ENCODE peak calls at places on chromosomes 11 and 22, in ten cellular contexts. One of them, this sample, is unnamed.
A peak's percentile ranks its signal among the peaks of the same experiment; 100 is the strongest.

GRCh38 chr22:32407332-32407731 is 4.7 kb downstream of the RTCB start:
- DNase-seq in DND-41: no peak
- DNase-seq in aorta: no peak
- DNase-seq in mammary epithelial cell: no peak
- DNase-seq in right cardiac atrium: no peak
- DNase-seq in thoracic aorta: no peak
- DNase-seq in CD8-positive, alpha-beta T cell: no peak
- DNase-seq in lower lobe of right lung: no peak
- DNase-seq in CD8-positive, alpha-beta memory T cell: no peak
- DNase-seq in MM.1S: peak; percentile 84
- DNase-seq in this sample: no peak

GRCh38 chr11:126744699-126745098 is 255.9 kb downstream of the KIRREL3 start:
- DNase-seq in DND-41: no peak
- DNase-seq in aorta: no peak
- DNase-seq in mammary epithelial cell: no peak
- DNase-seq in right cardiac atrium: no peak
- DNase-seq in thoracic aorta: no peak
- DNase-seq in CD8-positive, alpha-beta T cell: no peak
- DNase-seq in lower lobe of right lung: no peak
- DNase-seq in CD8-positive, alpha-beta memory T cell: no peak
- DNase-seq in MM.1S: no peak
- DNase-seq in this sample: no peak

GRCh38 chr11:76666408-76666807 is 4.1 kb downstream of the LRRC32 start:
- DNase-seq in DND-41: no peak
- DNase-seq in aorta: peak; percentile 90
- DNase-seq in mammary epithelial cell: no peak
- DNase-seq in right cardiac atrium: peak; percentile 88
- DNase-seq in thoracic aorta: no peak
- DNase-seq in CD8-positive, alpha-beta T cell: no peak
- DNase-seq in lower lobe of right lung: peak; percentile 47
- DNase-seq in CD8-positive, alpha-beta memory T cell: no peak
- DNase-seq in MM.1S: peak; percentile 53
- DNase-seq in this sample: no peak

GRCh38 chr11:76371170-76371569 is 9.8 kb downstream of the THAP12 start:
- DNase-seq in DND-41: no peak
- DNase-seq in aorta: no peak
- DNase-seq in mammary epithelial cell: peak; percentile 71
- DNase-seq in right cardiac atrium: no peak
- DNase-seq in thoracic aorta: no peak
- DNase-seq in CD8-positive, alpha-beta T cell: no peak
- DNase-seq in lower lobe of right lung: no peak
- DNase-seq in CD8-positive, alpha-beta memory T cell: no peak
- DNase-seq in MM.1S: no peak
- DNase-seq in this sample: no peak

GRCh38 chr11:114553642-114554041 is 6.0 kb downstream of the NXPE1 start:
- DNase-seq in DND-41: no peak
- DNase-seq in aorta: no peak
- DNase-seq in mammary epithelial cell: peak; percentile 17
- DNase-seq in right cardiac atrium: no peak
- DNase-seq in thoracic aorta: no peak
- DNase-seq in CD8-positive, alpha-beta T cell: no peak
- DNase-seq in lower lobe of right lung: no peak
- DNase-seq in CD8-positive, alpha-beta memory T cell: no peak
- DNase-seq in MM.1S: no peak
- DNase-seq in this sample: no peak

GRCh38 chr22:46000081-46001027 is 23.4 kb upstream of the WNT7B start:
- DNase-seq in DND-41: no peak
- DNase-seq in aorta: peak; percentile 71
- DNase-seq in mammary epithelial cell: no peak
- DNase-seq in right cardiac atrium: peak; percentile 48
- DNase-seq in thoracic aorta: no peak
- DNase-seq in CD8-positive, alpha-beta T cell: no peak
- DNase-seq in lower lobe of right lung: peak; percentile 39
- DNase-seq in CD8-positive, alpha-beta memory T cell: no peak
- DNase-seq in MM.1S: no peak
- DNase-seq in this sample: no peak

GRCh38 chr11:102666331-102666957 is 39.1 kb downstream of the MMP27 start:
- DNase-seq in DND-41: peak; percentile 19
- DNase-seq in aorta: no peak
- DNase-seq in mammary epithelial cell: peak; percentile 37
- DNase-seq in right cardiac atrium: no peak
- DNase-seq in thoracic aorta: no peak
- DNase-seq in CD8-positive, alpha-beta T cell: no peak
- DNase-seq in lower lobe of right lung: no peak
- DNase-seq in CD8-positive, alpha-beta memory T cell: peak; percentile 22
- DNase-seq in MM.1S: peak; percentile 46
- DNase-seq in this sample: no peak

GRCh38 chr11:96393753-96394348 is 4.0 kb downstream of the JRKL start:
- DNase-seq in DND-41: peak; percentile 13
- DNase-seq in aorta: no peak
- DNase-seq in mammary epithelial cell: peak; percentile 20
- DNase-seq in right cardiac atrium: no peak
- DNase-seq in thoracic aorta: no peak
- DNase-seq in CD8-positive, alpha-beta T cell: no peak
- DNase-seq in lower lobe of right lung: no peak
- DNase-seq in CD8-positive, alpha-beta memory T cell: peak; percentile 26
- DNase-seq in MM.1S: peak; percentile 61
- DNase-seq in this sample: no peak

GRCh38 chr22:28379075-28379806 is 300.4 kb downstream of the TTC28 start:
- DNase-seq in DND-41: no peak
- DNase-seq in aorta: no peak
- DNase-seq in mammary epithelial cell: no peak
- DNase-seq in right cardiac atrium: no peak
- DNase-seq in thoracic aorta: no peak
- DNase-seq in CD8-positive, alpha-beta T cell: no peak
- DNase-seq in lower lobe of right lung: no peak
- DNase-seq in CD8-positive, alpha-beta memory T cell: no peak
- DNase-seq in MM.1S: peak; percentile 27
- DNase-seq in this sample: no peak

GRCh38 chr11:20030472-20030871 is 129.8 kb downstream of the DBX1 start:
- DNase-seq in DND-41: no peak
- DNase-seq in aorta: no peak
- DNase-seq in mammary epithelial cell: no peak
- DNase-seq in right cardiac atrium: no peak
- DNase-seq in thoracic aorta: no peak
- DNase-seq in CD8-positive, alpha-beta T cell: no peak
- DNase-seq in lower lobe of right lung: no peak
- DNase-seq in CD8-positive, alpha-beta memory T cell: no peak
- DNase-seq in MM.1S: no peak
- DNase-seq in this sample: no peak

GRCh38 chr11:13705710-13706109 is 37.2 kb downstream of the FAR1 start:
- DNase-seq in DND-41: no peak
- DNase-seq in aorta: no peak
- DNase-seq in mammary epithelial cell: no peak
- DNase-seq in right cardiac atrium: no peak
- DNase-seq in thoracic aorta: no peak
- DNase-seq in CD8-positive, alpha-beta T cell: no peak
- DNase-seq in lower lobe of right lung: no peak
- DNase-seq in CD8-positive, alpha-beta memory T cell: no peak
- DNase-seq in MM.1S: no peak
- DNase-seq in this sample: no peak

GRCh38 chr11:125364085-125364822 is 131.8 kb downstream of the FEZ1 start:
- DNase-seq in DND-41: no peak
- DNase-seq in aorta: no peak
- DNase-seq in mammary epithelial cell: peak; percentile 20
- DNase-seq in right cardiac atrium: no peak
- DNase-seq in thoracic aorta: no peak
- DNase-seq in CD8-positive, alpha-beta T cell: no peak
- DNase-seq in lower lobe of right lung: no peak
- DNase-seq in CD8-positive, alpha-beta memory T cell: no peak
- DNase-seq in MM.1S: peak; percentile 35
- DNase-seq in this sample: no peak

GRCh38 chr11:6618117-6619020 is 853 bp downstream of the TPP1 start:
- DNase-seq in DND-41: no peak
- DNase-seq in aorta: no peak
- DNase-seq in mammary epithelial cell: peak; percentile 65
- DNase-seq in right cardiac atrium: peak; percentile 69
- DNase-seq in thoracic aorta: no peak
- DNase-seq in CD8-positive, alpha-beta T cell: peak; percentile 63
- DNase-seq in lower lobe of right lung: peak; percentile 52
- DNase-seq in CD8-positive, alpha-beta memory T cell: peak; percentile 36
- DNase-seq in MM.1S: no peak
- DNase-seq in this sample: peak; percentile 67

GRCh38 chr11:128582496-128583366 is 4.6 kb downstream of the ETS1 start:
- DNase-seq in DND-41: no peak
- DNase-seq in aorta: no peak
- DNase-seq in mammary epithelial cell: peak; percentile 49
- DNase-seq in right cardiac atrium: no peak
- DNase-seq in thoracic aorta: no peak
- DNase-seq in CD8-positive, alpha-beta T cell: no peak
- DNase-seq in lower lobe of right lung: no peak
- DNase-seq in CD8-positive, alpha-beta memory T cell: no peak
- DNase-seq in MM.1S: no peak
- DNase-seq in this sample: no peak

GRCh38 chr11:75350743-75351540 is 519 bp downstream of the ARRB1 start:
- DNase-seq in DND-41: peak; percentile 57
- DNase-seq in aorta: peak; percentile 83
- DNase-seq in mammary epithelial cell: no peak
- DNase-seq in right cardiac atrium: peak; percentile 85
- DNase-seq in thoracic aorta: no peak
- DNase-seq in CD8-positive, alpha-beta T cell: no peak
- DNase-seq in lower lobe of right lung: peak; percentile 81
- DNase-seq in CD8-positive, alpha-beta memory T cell: peak; percentile 52
- DNase-seq in MM.1S: no peak
- DNase-seq in this sample: no peak

GRCh38 chr11:30143098-30143705 is 87.6 kb upstream of the FSHB start:
- DNase-seq in DND-41: peak; percentile 5
- DNase-seq in aorta: no peak
- DNase-seq in mammary epithelial cell: peak; percentile 17
- DNase-seq in right cardiac atrium: no peak
- DNase-seq in thoracic aorta: no peak
- DNase-seq in CD8-positive, alpha-beta T cell: no peak
- DNase-seq in lower lobe of right lung: no peak
- DNase-seq in CD8-positive, alpha-beta memory T cell: peak; percentile 3
- DNase-seq in MM.1S: peak; percentile 54
- DNase-seq in this sample: no peak

GRCh38 chr11:10426475-10426874 is 28.6 kb upstream of the AMPD3 start:
- DNase-seq in DND-41: no peak
- DNase-seq in aorta: no peak
- DNase-seq in mammary epithelial cell: peak; percentile 12
- DNase-seq in right cardiac atrium: no peak
- DNase-seq in thoracic aorta: no peak
- DNase-seq in CD8-positive, alpha-beta T cell: no peak
- DNase-seq in lower lobe of right lung: no peak
- DNase-seq in CD8-positive, alpha-beta memory T cell: no peak
- DNase-seq in MM.1S: no peak
- DNase-seq in this sample: no peak

GRCh38 chr11:118003456-118003855 is 17.3 kb downstream of the IL10RA start:
- DNase-seq in DND-41: no peak
- DNase-seq in aorta: no peak
- DNase-seq in mammary epithelial cell: no peak
- DNase-seq in right cardiac atrium: no peak
- DNase-seq in thoracic aorta: no peak
- DNase-seq in CD8-positive, alpha-beta T cell: no peak
- DNase-seq in lower lobe of right lung: no peak
- DNase-seq in CD8-positive, alpha-beta memory T cell: no peak
- DNase-seq in MM.1S: no peak
- DNase-seq in this sample: no peak

GRCh38 chr11:118001494-118001971 is 15.3 kb downstream of the IL10RA start:
- DNase-seq in DND-41: peak; percentile 26
- DNase-seq in aorta: no peak
- DNase-seq in mammary epithelial cell: no peak
- DNase-seq in right cardiac atrium: no peak
- DNase-seq in thoracic aorta: no peak
- DNase-seq in CD8-positive, alpha-beta T cell: no peak
- DNase-seq in lower lobe of right lung: no peak
- DNase-seq in CD8-positive, alpha-beta memory T cell: no peak
- DNase-seq in MM.1S: peak; percentile 35
- DNase-seq in this sample: no peak

GRCh38 chr11:118002010-118002540 is 15.9 kb downstream of the IL10RA start:
- DNase-seq in DND-41: no peak
- DNase-seq in aorta: no peak
- DNase-seq in mammary epithelial cell: no peak
- DNase-seq in right cardiac atrium: no peak
- DNase-seq in thoracic aorta: no peak
- DNase-seq in CD8-positive, alpha-beta T cell: no peak
- DNase-seq in lower lobe of right lung: no peak
- DNase-seq in CD8-positive, alpha-beta memory T cell: no peak
- DNase-seq in MM.1S: no peak
- DNase-seq in this sample: no peak

GRCh38 chr11:118002541-118003019 is 16.4 kb downstream of the IL10RA start:
- DNase-seq in DND-41: no peak
- DNase-seq in aorta: no peak
- DNase-seq in mammary epithelial cell: no peak
- DNase-seq in right cardiac atrium: peak; percentile 81
- DNase-seq in thoracic aorta: no peak
- DNase-seq in CD8-positive, alpha-beta T cell: no peak
- DNase-seq in lower lobe of right lung: peak; percentile 49
- DNase-seq in CD8-positive, alpha-beta memory T cell: no peak
- DNase-seq in MM.1S: no peak
- DNase-seq in this sample: no peak

GRCh38 chr11:118003021-118003423 is 16.8 kb downstream of the IL10RA start:
- DNase-seq in DND-41: peak; percentile 45
- DNase-seq in aorta: no peak
- DNase-seq in mammary epithelial cell: no peak
- DNase-seq in right cardiac atrium: no peak
- DNase-seq in thoracic aorta: no peak
- DNase-seq in CD8-positive, alpha-beta T cell: no peak
- DNase-seq in lower lobe of right lung: no peak
- DNase-seq in CD8-positive, alpha-beta memory T cell: no peak
- DNase-seq in MM.1S: no peak
- DNase-seq in this sample: peak; percentile 23
- H3K4me1 ChIP-seq in DND-41: peaks cover 24% of the 10 kb centered on the region
- H3K4me1 ChIP-seq in aorta: no peaks in the 10 kb centered on the region
- H3K4me1 ChIP-seq in mammary epithelial cell: no peaks in the 10 kb centered on the region
- H3K4me1 ChIP-seq in right cardiac atrium: no peaks in the 10 kb centered on the region
- H3K4me1 ChIP-seq in thoracic aorta: no peaks in the 10 kb centered on the region
- H3K4me1 ChIP-seq in CD8-positive, alpha-beta T cell: peaks cover 92% of the 10 kb centered on the region
- H3K4me1 ChIP-seq in lower lobe of right lung: peaks cover 55% of the 10 kb centered on the region
- H3K4me1 ChIP-seq in CD8-positive, alpha-beta memory T cell: peaks cover 94% of the 10 kb centered on the region
- H3K4me1 ChIP-seq in MM.1S: peaks cover 37% of the 10 kb centered on the region
- H3K4me1 ChIP-seq in this sample: peaks cover 96% of the 10 kb centered on the region

GRCh38 chr22:38868886-38869381 is 3.1 kb downstream of the CBX6 start:
- DNase-seq in DND-41: peak; percentile 84
- DNase-seq in aorta: peak; percentile 95
- DNase-seq in mammary epithelial cell: peak; percentile 36
- DNase-seq in right cardiac atrium: peak; percentile 92
- DNase-seq in thoracic aorta: peak; percentile 38
- DNase-seq in CD8-positive, alpha-beta T cell: peak; percentile 73
- DNase-seq in lower lobe of right lung: peak; percentile 88
- DNase-seq in CD8-positive, alpha-beta memory T cell: peak; percentile 71
- DNase-seq in MM.1S: peak; percentile 74
- DNase-seq in this sample: peak; percentile 56
- H3K27ac ChIP-seq in DND-41: no peak overlapping the region
- H3K27ac ChIP-seq in aorta: no peak overlapping the region
- H3K27ac ChIP-seq in mammary epithelial cell: no peak overlapping the region
- H3K27ac ChIP-seq in right cardiac atrium: no peak overlapping the region
- H3K27ac ChIP-seq in thoracic aorta: no peak overlapping the region
- H3K27ac ChIP-seq in CD8-positive, alpha-beta T cell: no peak overlapping the region
- H3K27ac ChIP-seq in lower lobe of right lung: no peak overlapping the region
- H3K27ac ChIP-seq in CD8-positive, alpha-beta memory T cell: no peak overlapping the region
- H3K27ac ChIP-seq in MM.1S: no peak overlapping the region
- H3K27ac ChIP-seq in this sample: no peak overlapping the region

GRCh38 chr11:38302564-38302963 is 1704.5 kb upstream of the RAG2 start:
- DNase-seq in DND-41: no peak
- DNase-seq in aorta: no peak
- DNase-seq in mammary epithelial cell: no peak
- DNase-seq in right cardiac atrium: no peak
- DNase-seq in thoracic aorta: no peak
- DNase-seq in CD8-positive, alpha-beta T cell: no peak
- DNase-seq in lower lobe of right lung: no peak
- DNase-seq in CD8-positive, alpha-beta memory T cell: no peak
- DNase-seq in MM.1S: no peak
- DNase-seq in this sample: no peak
- H3K4me3 ChIP-seq in DND-41: no peak overlapping the region
- H3K4me3 ChIP-seq in aorta: no peak overlapping the region
- H3K4me3 ChIP-seq in mammary epithelial cell: no peak overlapping the region
- H3K4me3 ChIP-seq in right cardiac atrium: no peak overlapping the region
- H3K4me3 ChIP-seq in thoracic aorta: no peak overlapping the region
- H3K4me3 ChIP-seq in CD8-positive, alpha-beta T cell: no peak overlapping the region
- H3K4me3 ChIP-seq in lower lobe of right lung: no peak overlapping the region
- H3K4me3 ChIP-seq in CD8-positive, alpha-beta memory T cell: no peak overlapping the region
- H3K4me3 ChIP-seq in MM.1S: no peak overlapping the region
- H3K4me3 ChIP-seq in this sample: no peak overlapping the region

GRCh38 chr11:94785509-94785908 is 17.4 kb downstream of the AMOTL1 start:
- DNase-seq in DND-41: no peak
- DNase-seq in aorta: no peak
- DNase-seq in mammary epithelial cell: no peak
- DNase-seq in right cardiac atrium: no peak
- DNase-seq in thoracic aorta: no peak
- DNase-seq in CD8-positive, alpha-beta T cell: no peak
- DNase-seq in lower lobe of right lung: no peak
- DNase-seq in CD8-positive, alpha-beta memory T cell: no peak
- DNase-seq in MM.1S: no peak
- DNase-seq in this sample: no peak
- H3K4me1 ChIP-seq in DND-41: no peaks in the 10 kb centered on the region
- H3K4me1 ChIP-seq in aorta: peaks cover 18% of the 10 kb centered on the region
- H3K4me1 ChIP-seq in mammary epithelial cell: peaks cover 57% of the 10 kb centered on the region
- H3K4me1 ChIP-seq in right cardiac atrium: peaks cover 19% of the 10 kb centered on the region
- H3K4me1 ChIP-seq in thoracic aorta: peaks cover 42% of the 10 kb centered on the region
- H3K4me1 ChIP-seq in CD8-positive, alpha-beta T cell: no peaks in the 10 kb centered on the region
- H3K4me1 ChIP-seq in lower lobe of right lung: peaks cover 89% of the 10 kb centered on the region
- H3K4me1 ChIP-seq in CD8-positive, alpha-beta memory T cell: no peaks in the 10 kb centered on the region
- H3K4me1 ChIP-seq in MM.1S: peaks cover 5% of the 10 kb centered on the region
- H3K4me1 ChIP-seq in this sample: no peaks in the 10 kb centered on the region